ENCODE peak calls at places on chromosomes 11 and 22, in nine cellular contexts. B, C, A, S, I, N, J, L and Z are unnamed samples.
A peak's percentile ranks its signal among the peaks of the same experiment; 100 is the strongest.

GRCh38 chr22:19554834-19555404 is 30.7 kb upstream of the CLDN5 start:
- DNase-seq in B (peak; percentile 14), C (peak; percentile 54), A (peak; percentile 19), S (no peak), I (no peak), N (no peak), J (no peak), L (peak; percentile 19), Z (no peak)

GRCh38 chr11:35247428-35247827 is 108.5 kb downstream of the CD44 start:
- DNase-seq in B (no peak), C (no peak), A (no peak), S (peak; percentile 26), I (no peak), N (no peak), J (no peak), L (no peak), Z (no peak)

GRCh38 chr11:117232022-117232878 is at the start of the genes PCSK7 and RNF214:
- DNase-seq in B (peak; percentile 51), C (peak; percentile 68), A (peak; percentile 90), S (peak; percentile 84), I (peak; percentile 82), N (peak; percentile 90), J (peak; percentile 88), L (peak; percentile 61), Z (peak; percentile 99)

GRCh38 chr11:125373426-125374391 is 122.4 kb downstream of the FEZ1 start:
- DNase-seq in B (no peak), C (no peak), A (no peak), S (no peak), I (no peak), N (no peak), J (no peak), L (no peak), Z (no peak)

GRCh38 chr11:76803023-76803422 is 19.9 kb downstream of the TSKU start:
- DNase-seq in B (peak; percentile 68), C (peak; percentile 51), A (no peak), S (no peak), I (no peak), N (no peak), J (no peak), L (peak; percentile 49), Z (no peak)

GRCh38 chr22:30837531-30837930 is 131.0 kb downstream of the MORC2 start:
- DNase-seq in B (no peak), C (peak; percentile 74), A (no peak), S (no peak), I (no peak), N (no peak), J (no peak), L (no peak), Z (no peak)

GRCh38 chr11:69152748-69153446 is 2.8 kb upstream of the SMIM38 start:
- DNase-seq in B (no peak), C (no peak), A (peak; percentile 48), S (no peak), I (no peak), N (no peak), J (no peak), L (no peak), Z (no peak)

GRCh38 chr11:133697603-133698002 is 147.7 kb downstream of the SPATA19 start:
- DNase-seq in B (no peak), C (no peak), A (peak; percentile 56), S (no peak), I (no peak), N (no peak), J (no peak), L (no peak), Z (no peak)

GRCh38 chr22:19177164-19178064 is 1.1 kb downstream of the SLC25A1 start:
- DNase-seq in B (no peak), C (peak; percentile 15), A (no peak), S (no peak), I (no peak), N (no peak), J (peak; percentile 49), L (no peak), Z (no peak)

GRCh38 chr11:118771481-118772278 is 19.3 kb downstream of the DDX6 start:
- DNase-seq in B (no peak), C (no peak), A (no peak), S (no peak), I (no peak), N (no peak), J (no peak), L (no peak), Z (no peak)

GRCh38 chr11:45209000-45209399 is 62.6 kb downstream of the PRDM11 start:
- DNase-seq in B (no peak), C (no peak), A (no peak), S (no peak), I (no peak), N (no peak), J (no peak), L (no peak), Z (no peak)

GRCh38 chr11:31131760-31132159 is 237.8 kb downstream of the DCDC1 start:
- DNase-seq in B (no peak), C (no peak), A (no peak), S (no peak), I (no peak), N (no peak), J (no peak), L (no peak), Z (no peak)

GRCh38 chr11:3939651-3940190 is 84.3 kb downstream of the STIM1 start:
- DNase-seq in B (peak; percentile 86), C (no peak), A (no peak), S (no peak), I (no peak), N (no peak), J (no peak), L (peak; percentile 79), Z (no peak)

GRCh38 chr11:123378096-123378495 is 52.0 kb upstream of the GRAMD1B start:
- DNase-seq in B (no peak), C (no peak), A (no peak), S (no peak), I (no peak), N (no peak), J (no peak), L (no peak), Z (no peak)

GRCh38 chr11:3134651-3135490 is 30.2 kb downstream of the OSBPL5 start:
- DNase-seq in B (no peak), C (no peak), A (no peak), S (peak; percentile 8), I (no peak), N (no peak), J (peak; percentile 28), L (no peak), Z (no peak)

GRCh38 chr11:134483857-134484256 is 71.8 kb upstream of the B3GAT1 start:
- DNase-seq in B (no peak), C (no peak), A (no peak), S (no peak), I (no peak), N (no peak), J (no peak), L (no peak), Z (no peak)

GRCh38 chr22:36734171-36735058 is 30.9 kb upstream of the CACNG2 start:
- DNase-seq in B (peak; percentile 54), C (no peak), A (no peak), S (no peak), I (no peak), N (no peak), J (peak; percentile 78), L (peak; percentile 54), Z (peak; percentile 66)

GRCh38 chr22:36775589-36775965 is 342 bp downstream of the IFT27 start:
- DNase-seq in B (peak; percentile 3), C (peak; percentile 16), A (peak; percentile 49), S (peak; percentile 41), I (peak; percentile 33), N (no peak), J (peak; percentile 59), L (peak; percentile 14), Z (peak; percentile 36)

GRCh38 chr22:46355369-46355995 is 20.0 kb downstream of the TRMU start:
- DNase-seq in B (peak; percentile 56), C (peak; percentile 68), A (peak; percentile 80), S (peak; percentile 67), I (peak; percentile 39), N (no peak), J (peak; percentile 84), L (peak; percentile 60), Z (peak; percentile 85)

GRCh38 chr11:88475991-88476418 is 138.5 kb upstream of the CTSC start:
- DNase-seq in B (peak; percentile 56), C (no peak), A (no peak), S (no peak), I (no peak), N (no peak), J (no peak), L (peak; percentile 46), Z (no peak)

GRCh38 chr22:22074634-22075381 is 92.2 kb upstream of the TOP3B start:
- DNase-seq in B (no peak), C (no peak), A (no peak), S (no peak), I (no peak), N (no peak), J (no peak), L (peak; percentile 54), Z (no peak)
- TF ChIP-seq CTCF in B (no peak), C (no peak), A (no peak), S (no peak), I (no peak), N (no peak), J (no peak), L (no peak), Z (no peak)

GRCh38 chr22:44735518-44736428 is 16.6 kb upstream of the ARHGAP8 start:
- DNase-seq in B (peak; percentile 43), C (peak; percentile 56), A (peak; percentile 82), S (peak; percentile 84), I (peak; percentile 51), N (peak; percentile 61), J (peak; percentile 86), L (peak; percentile 51), Z (peak; percentile 92)
- TF ChIP-seq CTCF in B (peak; percentile 84), C (peak; percentile 96), A (peak; percentile 78), S (peak; percentile 100), I (peak; percentile 88), N (peak; percentile 95), J (peak; percentile 100), L (peak; percentile 95), Z (peak; percentile 99)

DNA sequence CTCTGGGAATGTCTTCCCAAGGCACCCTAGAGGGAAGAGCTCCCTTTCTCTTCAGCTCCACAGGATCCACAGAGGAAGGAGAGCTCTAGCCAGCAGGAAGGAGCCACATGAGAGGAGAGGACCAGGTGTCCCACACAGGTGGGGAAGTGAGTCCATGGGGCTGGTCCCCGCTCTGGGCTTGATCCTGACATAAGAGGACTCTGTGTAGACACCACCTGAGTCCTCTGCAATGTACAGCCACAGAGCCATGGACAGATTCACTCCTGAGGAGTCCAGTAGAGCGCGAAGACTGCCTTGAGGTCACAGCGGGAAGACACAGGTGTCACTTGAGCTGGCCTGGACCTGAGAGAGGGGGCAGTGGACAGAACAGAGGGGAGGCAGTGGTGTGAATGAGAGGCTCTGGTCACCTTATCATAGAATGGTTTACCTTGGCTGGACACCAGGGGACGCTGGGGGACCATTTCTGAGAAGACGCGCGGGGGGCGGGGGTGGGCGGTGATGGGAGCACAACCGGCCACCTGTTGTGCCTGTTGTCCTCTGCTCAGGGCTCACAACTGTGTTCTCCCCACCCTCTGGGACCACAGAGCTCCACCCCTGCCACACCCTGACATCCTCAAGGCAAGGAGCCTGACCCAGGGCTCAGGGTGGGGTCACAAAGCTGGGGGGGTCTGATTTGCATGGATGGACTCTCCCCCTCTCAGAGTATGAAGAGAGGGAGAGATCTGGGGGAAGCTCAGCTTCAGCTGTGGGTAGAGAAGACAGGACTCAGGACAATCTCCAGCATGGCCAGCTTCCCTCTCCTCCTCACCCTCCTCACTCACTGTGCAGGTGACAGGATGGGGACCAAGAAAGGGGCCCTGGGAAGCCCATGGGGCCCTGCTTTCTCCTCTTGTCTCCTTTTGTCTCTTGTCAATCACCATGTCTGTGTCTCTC is 128.2 kb downstream of the ZNF280B start:
- DNase-seq in B (no peak), C (no peak), A (no peak), S (peak; percentile 61), I (peak; percentile 40), N (peak; percentile 62), J (no peak), L (no peak), Z (peak; percentile 50)
- TF ChIP-seq CTCF in B (no peak), C (no peak), A (no peak), S (no peak), I (peak; percentile 37), N (peak; percentile 69), J (no peak), L (peak; percentile 11), Z (peak; percentile 16)

GRCh38 chr22:21714059-21714770 is 21.4 kb downstream of the YPEL1 start:
- DNase-seq in B (no peak), C (no peak), A (no peak), S (no peak), I (no peak), N (no peak), J (peak; percentile 85), L (no peak), Z (no peak)
- TF ChIP-seq CTCF in B (no peak), C (no peak), A (no peak), S (no peak), I (no peak), N (no peak), J (no peak), L (no peak), Z (no peak)